ENCODE peak calls at places on chromosomes 4 and X, in ten cellular contexts. N is sigmoid colon, X is tibial nerve, B is adrenal gland, Q is IMR-90, O is K562, J is breast epithelium, Z is A549, P is transverse colon, A is Peyer's patch. H is an unnamed sample.

GRCh38 chr4:100421356-100421978 is 96.4 kb downstream of the EMCN start:
- DNase-seq in N (no peak), X (no peak), B (no peak), Q (peak), O (no peak), J (no peak), Z (peak), P (no peak), A (no peak), H (no peak)

GRCh38 chr4:2265113-2266110 is 3.5 kb upstream of the MXD4 start:
- DNase-seq in N (no peak), X (no peak), B (no peak), Q (no peak), O (no peak), J (no peak), Z (no peak), P (no peak), A (no peak), H (no peak)

GRCh38 chrX:155065035-155065734 is 5.8 kb downstream of the CMC4 start:
- DNase-seq in N (no peak), X (no peak), B (no peak), Q (peak), O (no peak), J (no peak), Z (no peak), P (no peak), A (no peak), H (peak)

GRCh38 chrX:73563740-73564073 is 710 bp downstream of the CHIC1 start:
- DNase-seq in N (no peak), X (no peak), B (no peak), Q (no peak), O (no peak), J (no peak), Z (peak), P (no peak), A (no peak), H (no peak)

GRCh38 chr4:61580721-61581377 is 380.7 kb downstream of the ADGRL3 start:
- DNase-seq in N (no peak), X (no peak), B (no peak), Q (peak), O (no peak), J (no peak), Z (no peak), P (no peak), A (no peak), H (no peak)

GRCh38 chr4:76066546-76066945 is 8.0 kb upstream of the ART3 start:
- DNase-seq in N (no peak), X (no peak), B (no peak), Q (no peak), O (no peak), J (no peak), Z (no peak), P (no peak), A (no peak), H (no peak)

GRCh38 chr4:168619266-168619631 is 122.4 kb downstream of the PALLD start:
- DNase-seq in N (no peak), X (no peak), B (no peak), Q (peak), O (no peak), J (no peak), Z (no peak), P (no peak), A (no peak), H (no peak)

GRCh38 chrX:81586091-81586490 is 384.2 kb downstream of the SH3BGRL start:
- DNase-seq in N (no peak), X (no peak), B (no peak), Q (no peak), O (no peak), J (no peak), Z (no peak), P (no peak), A (no peak), H (no peak)

GRCh38 chr4:114349543-114350175 is 248.9 kb upstream of the UGT8 start:
- DNase-seq in N (no peak), X (no peak), B (no peak), Q (peak), O (no peak), J (no peak), Z (no peak), P (no peak), A (no peak), H (no peak)

GRCh38 chr4:2357821-2358745 is 60.4 kb downstream of the ZFYVE28 start:
- DNase-seq in N (peak), X (no peak), B (no peak), Q (no peak), O (no peak), J (no peak), Z (no peak), P (peak), A (no peak), H (no peak)

GRCh38 chr4:76765473-76766183 is 132.3 kb downstream of the SOWAHB start:
- DNase-seq in N (no peak), X (no peak), B (no peak), Q (peak), O (no peak), J (no peak), Z (no peak), P (no peak), A (no peak), H (no peak)

GRCh38 chr4:17236686-17237085 is 275.2 kb downstream of the QDPR start:
- DNase-seq in N (no peak), X (no peak), B (no peak), Q (peak), O (no peak), J (no peak), Z (no peak), P (no peak), A (no peak), H (no peak)

GRCh38 chr4:8544282-8544681 is 35.9 kb upstream of the GPR78 start:
- DNase-seq in N (peak), X (no peak), B (no peak), Q (no peak), O (no peak), J (no peak), Z (no peak), P (no peak), A (no peak), H (no peak)

GRCh38 chr4:53499791-53500190 is 91.5 kb downstream of the LNX1 start:
- DNase-seq in N (no peak), X (no peak), B (no peak), Q (no peak), O (no peak), J (no peak), Z (no peak), P (no peak), A (no peak), H (no peak)

GRCh38 chr4:138948918-138949317 is 66.7 kb upstream of the NOCT start:
- DNase-seq in N (no peak), X (no peak), B (no peak), Q (no peak), O (no peak), J (no peak), Z (no peak), P (no peak), A (no peak), H (no peak)

GRCh38 chr4:12679217-12679616 is 804.9 kb downstream of the RAB28 start:
- DNase-seq in N (no peak), X (no peak), B (no peak), Q (no peak), O (no peak), J (no peak), Z (no peak), P (no peak), A (no peak), H (no peak)

GRCh38 chr4:147682755-147683154 is 1.2 kb downstream of the PRMT9 start:
- DNase-seq in N (no peak), X (no peak), B (no peak), Q (peak), O (peak), J (no peak), Z (no peak), P (no peak), A (no peak), H (no peak)

GRCh38 chrX:153603131-153603656 is 4.3 kb upstream of the CCNQ start:
- DNase-seq in N (no peak), X (no peak), B (no peak), Q (no peak), O (no peak), J (no peak), Z (no peak), P (no peak), A (peak), H (no peak)

GRCh38 chr4:91147067-91147466 is 1019.9 kb downstream of the CCSER1 start:
- DNase-seq in N (peak), X (no peak), B (no peak), Q (no peak), O (no peak), J (no peak), Z (no peak), P (no peak), A (no peak), H (no peak)

GRCh38 chrX:119067023-119067739 is 5.6 kb upstream of the CT47C1 start:
- DNase-seq in N (peak), X (peak), B (peak), Q (peak), O (peak), J (peak), Z (peak), P (peak), A (peak), H (peak)

GRCh38 chr4:89497517-89498308 is 190.1 kb upstream of the GPRIN3 start:
- DNase-seq in N (no peak), X (no peak), B (no peak), Q (no peak), O (no peak), J (no peak), Z (no peak), P (no peak), A (no peak), H (no peak)

GRCh38 chrX:77347572-77347971 is 99.6 kb upstream of the FGF16 start:
- DNase-seq in N (no peak), X (no peak), B (no peak), Q (no peak), O (no peak), J (no peak), Z (no peak), P (no peak), A (no peak), H (no peak)

GRCh38 chr4:87950516-87950915 is 25.0 kb upstream of the SPP1 start:
- DNase-seq in N (no peak), X (no peak), B (no peak), Q (no peak), O (no peak), J (no peak), Z (no peak), P (no peak), A (no peak), H (no peak)

GRCh38 chr4:164648151-164648848 is 105.6 kb upstream of the SMIM31 start:
- DNase-seq in N (no peak), X (no peak), B (no peak), Q (no peak), O (no peak), J (no peak), Z (no peak), P (no peak), A (no peak), H (peak)

GRCh38 chrX:140572724-140573123 is 67.9 kb upstream of the SOX3 start:
- DNase-seq in N (no peak), X (peak), B (peak), Q (peak), O (peak), J (no peak), Z (peak), P (peak), A (no peak), H (no peak)

GRCh38 chr4:1593038-1593417 is 91.1 kb downstream of the FAM53A start:
- DNase-seq in N (peak), X (no peak), B (no peak), Q (no peak), O (no peak), J (no peak), Z (no peak), P (no peak), A (no peak), H (no peak)

GRCh38 chrX:130788786-130789581 is 114.0 kb downstream of the ENOX2 start:
- DNase-seq in N (no peak), X (no peak), B (no peak), Q (peak), O (no peak), J (no peak), Z (no peak), P (no peak), A (no peak), H (no peak)

GRCh38 chrX:78595901-78596502 is 63.1 kb downstream of the RTL3 start:
- DNase-seq in N (no peak), X (peak), B (no peak), Q (no peak), O (no peak), J (no peak), Z (no peak), P (no peak), A (no peak), H (no peak)

GRCh38 chrX:120672389-120672788 is 42.5 kb upstream of the C1GALT1C1 start:
- DNase-seq in N (peak), X (peak), B (peak), Q (peak), O (peak), J (no peak), Z (peak), P (no peak), A (no peak), H (peak)

GRCh38 chrX:78624884-78625283 is 34.2 kb downstream of the RTL3 start:
- DNase-seq in N (no peak), X (no peak), B (no peak), Q (no peak), O (no peak), J (no peak), Z (no peak), P (no peak), A (no peak), H (no peak)

GRCh38 chr4:22500831-22501714 is 14.8 kb downstream of the ADGRA3 start:
- DNase-seq in N (no peak), X (no peak), B (no peak), Q (peak), O (no peak), J (no peak), Z (peak), P (peak), A (no peak), H (no peak)

GRCh38 chrX:125289920-125290319 is 29.8 kb upstream of the TEX13C start:
- DNase-seq in N (no peak), X (no peak), B (no peak), Q (peak), O (no peak), J (no peak), Z (no peak), P (no peak), A (no peak), H (no peak)

GRCh38 chr4:1598206-1598605 is 85.9 kb downstream of the FAM53A start:
- DNase-seq in N (peak), X (no peak), B (no peak), Q (no peak), O (no peak), J (no peak), Z (no peak), P (no peak), A (no peak), H (no peak)

GRCh38 chr4:163948920-163949455 is 454.5 kb downstream of the TMA16 start:
- DNase-seq in N (no peak), X (no peak), B (no peak), Q (no peak), O (no peak), J (no peak), Z (no peak), P (no peak), A (no peak), H (no peak)

GRCh38 chr4:20592666-20593065 is 107.6 kb upstream of the PACRGL start:
- DNase-seq in N (no peak), X (no peak), B (no peak), Q (peak), O (no peak), J (no peak), Z (no peak), P (no peak), A (no peak), H (no peak)

GRCh38 chrX:103372886-103373285 is 3.5 kb upstream of the BEX3 start:
- DNase-seq in N (no peak), X (no peak), B (no peak), Q (no peak), O (no peak), J (no peak), Z (no peak), P (no peak), A (no peak), H (no peak)

GRCh38 chr4:126215759-126216158 is 901.0 kb downstream of the FAT4 start:
- DNase-seq in N (no peak), X (no peak), B (no peak), Q (no peak), O (no peak), J (no peak), Z (no peak), P (no peak), A (no peak), H (no peak)

GRCh38 chr4:91322961-91323360 is 980.8 kb upstream of the GRID2 start:
- DNase-seq in N (no peak), X (no peak), B (no peak), Q (no peak), O (no peak), J (no peak), Z (no peak), P (no peak), A (no peak), H (no peak)

GRCh38 chr4:95020521-95020920 is 262.8 kb downstream of the BMPR1B start:
- DNase-seq in N (no peak), X (no peak), B (no peak), Q (no peak), O (no peak), J (no peak), Z (no peak), P (no peak), A (no peak), H (no peak)

GRCh38 chrX:55489315-55490009 is at the start of gene USP51:
- DNase-seq in N (peak), X (peak), B (peak), Q (peak), O (peak), J (no peak), Z (peak), P (peak), A (peak), H (peak)
- TF ChIP-seq POLR2A in N (no peak), X (no peak), B (peak), Q (no peak), O (no peak), J (no peak), Z (no peak), P (no peak), A (no peak), H (no peak)

DNA sequence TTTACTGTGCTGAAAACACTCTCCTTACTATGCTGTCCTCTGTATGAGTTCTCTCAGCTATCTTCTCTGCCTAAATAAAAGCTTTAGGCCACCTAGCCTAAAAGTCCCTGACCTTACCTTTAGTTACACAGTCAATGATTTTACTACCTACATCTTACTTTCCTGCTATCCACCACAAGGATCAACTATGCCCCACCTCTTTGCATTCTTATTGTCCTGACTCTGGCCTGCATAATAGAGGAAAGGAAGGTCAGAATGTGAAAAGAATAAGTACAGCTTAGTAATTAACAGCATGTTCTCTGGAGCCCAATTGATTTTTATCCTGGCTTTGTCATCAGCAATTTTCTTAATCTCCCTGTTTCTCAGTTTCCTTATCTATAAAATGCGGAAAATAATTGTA is 1257.8 kb downstream of the RPA4 start:
- DNase-seq in N (no peak), X (no peak), B (no peak), Q (no peak), O (no peak), J (no peak), Z (no peak), P (no peak), A (no peak), H (no peak)
- TF ChIP-seq POLR2A in N (no peak), X (no peak), B (no peak), Q (no peak), O (no peak), J (no peak), Z (no peak), P (no peak), A (no peak), H (no peak)

GRCh38 chrX:101408530-101408836 is 461 bp downstream of the HNRNPH2 start:
- DNase-seq in N (no peak), X (no peak), B (no peak), Q (no peak), O (no peak), J (no peak), Z (no peak), P (no peak), A (no peak), H (no peak)
- TF ChIP-seq POLR2A in N (no peak), X (no peak), B (no peak), Q (no peak), O (peak), J (no peak), Z (no peak), P (no peak), A (no peak), H (no peak)

GRCh38 chrX:48521353-48522243 is at the start of gene EBP:
- DNase-seq in N (peak), X (peak), B (peak), Q (peak), O (peak), J (peak), Z (peak), P (peak), A (peak), H (peak)
- TF ChIP-seq POLR2A in N (no peak), X (peak), B (peak), Q (peak), O (peak), J (peak), Z (peak), P (peak), A (peak), H (peak)

GRCh38 chrX:41442824-41443560 is 4.2 kb upstream of the NYX start:
- DNase-seq in N (no peak), X (no peak), B (no peak), Q (no peak), O (no peak), J (no peak), Z (no peak), P (no peak), A (no peak), H (no peak)
- TF ChIP-seq POLR2A in N (no peak), X (no peak), B (no peak), Q (no peak), O (no peak), J (no peak), Z (no peak), P (no peak), A (no peak), H (no peak)

DNA sequence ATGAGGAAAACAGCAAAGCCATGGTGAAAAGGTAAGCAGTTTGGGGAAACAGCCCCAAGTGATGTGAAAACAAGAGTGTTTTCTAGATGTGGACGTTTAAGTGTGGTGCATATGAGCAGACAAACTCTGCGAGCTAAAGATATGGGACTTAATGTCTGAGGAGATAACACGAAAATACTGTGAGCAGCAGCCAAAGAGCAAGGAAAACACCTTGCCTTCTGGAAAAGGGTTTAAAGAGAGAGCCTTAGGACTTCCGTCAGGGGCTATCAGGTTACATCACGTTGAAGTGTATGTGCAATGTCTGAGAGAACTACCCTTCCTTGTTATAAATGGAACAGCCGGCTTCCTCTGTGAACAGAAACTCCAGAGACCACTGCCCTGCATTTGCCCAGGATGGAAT is 54.2 kb downstream of the LEF1 start:
- DNase-seq in N (no peak), X (no peak), B (no peak), Q (no peak), O (peak), J (no peak), Z (no peak), P (no peak), A (no peak), H (no peak)
- TF ChIP-seq POLR2A in N (no peak), X (no peak), B (no peak), Q (no peak), O (no peak), J (no peak), Z (no peak), P (no peak), A (no peak), H (no peak)

DNA sequence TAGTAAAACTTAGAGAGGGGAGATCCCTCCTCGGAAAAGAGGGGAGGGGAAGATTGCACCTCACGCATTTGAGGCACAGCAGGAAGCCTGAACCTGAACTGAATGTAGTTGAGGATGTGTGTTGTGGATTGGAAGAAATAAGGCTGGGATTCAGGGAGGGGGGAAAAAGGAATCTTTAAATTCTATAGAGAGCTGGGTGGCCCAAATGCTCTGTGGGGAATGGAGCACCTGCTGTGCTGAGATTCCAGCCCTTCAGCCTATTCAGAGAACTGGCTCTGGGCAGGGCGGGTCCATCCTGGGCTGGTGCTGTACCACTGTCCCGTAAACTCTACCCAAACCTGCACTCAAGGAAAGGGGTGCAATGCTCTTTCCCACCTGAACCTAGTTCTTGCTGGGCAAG is 4.1 kb downstream of the FOXO4 start:
- DNase-seq in N (no peak), X (no peak), B (no peak), Q (no peak), O (no peak), J (no peak), Z (no peak), P (no peak), A (no peak), H (no peak)
- TF ChIP-seq POLR2A in N (no peak), X (no peak), B (no peak), Q (no peak), O (no peak), J (no peak), Z (no peak), P (no peak), A (no peak), H (no peak)

DNA sequence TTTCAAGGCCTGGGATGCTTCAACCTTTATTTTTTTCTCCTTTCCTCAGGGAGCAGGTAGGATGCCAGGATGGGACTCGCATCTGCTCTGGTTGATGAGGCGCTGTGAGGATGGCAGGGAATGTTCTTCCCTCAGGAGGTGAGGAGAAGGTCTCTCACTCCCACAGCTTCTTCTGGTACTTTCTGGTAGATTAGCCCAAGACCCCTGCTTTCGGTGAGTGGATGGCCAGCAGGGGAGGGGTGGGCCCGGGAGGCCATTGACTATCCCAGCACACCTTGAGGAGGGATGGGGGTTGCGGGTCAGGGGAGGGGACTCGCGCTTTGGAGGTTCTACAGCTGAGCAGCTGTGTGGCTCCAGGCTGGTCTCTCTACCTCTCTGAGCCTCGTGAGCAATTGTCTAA is 14.8 kb downstream of the CYTL1 start:
- DNase-seq in N (no peak), X (no peak), B (no peak), Q (no peak), O (no peak), J (no peak), Z (no peak), P (no peak), A (no peak), H (no peak)
- TF ChIP-seq POLR2A in N (no peak), X (no peak), B (no peak), Q (no peak), O (no peak), J (no peak), Z (no peak), P (no peak), A (no peak), H (no peak)